ENCODE peak calls at places on chromosomes 5 and 9, in six cellular contexts. Z is HepG2, R is K562, Q is GM12891, P is GM12878, L is H1. X is an unnamed sample.

GRCh38 chr5:55600086-55600485 is 65.3 kb upstream of the PLPP1 start:
- DNase-seq in Z (no peak), R (no peak), Q (no peak), P (no peak), L (no peak), X (no peak)

GRCh38 chr5:159630545-159630944 is 285.7 kb upstream of the ADRA1B start:
- DNase-seq in Z (no peak), R (no peak), Q (no peak), P (no peak), L (no peak), X (no peak)

GRCh38 chr5:61304611-61305369 is 27.3 kb upstream of the ZSWIM6 start:
- DNase-seq in Z (peak), R (no peak), Q (no peak), P (no peak), L (no peak), X (no peak)

GRCh38 chr5:94613583-94613982 is 4.8 kb downstream of the KIAA0825 start:
- DNase-seq in Z (peak), R (peak), Q (no peak), P (no peak), L (no peak), X (no peak)

GRCh38 chr5:10111575-10111974 is 138.1 kb downstream of the ATPSCKMT start:
- DNase-seq in Z (peak), R (peak), Q (peak), P (no peak), L (peak), X (no peak)

GRCh38 chr5:132823481-132824050 is 6.9 kb downstream of the SHROOM1 start:
- DNase-seq in Z (no peak), R (no peak), Q (no peak), P (no peak), L (no peak), X (no peak)

GRCh38 chr5:180606215-180606785 is 15.0 kb upstream of the SCGB3A1 start:
- DNase-seq in Z (no peak), R (no peak), Q (no peak), P (no peak), L (no peak), X (no peak)

GRCh38 chr5:41435276-41435675 is 75.1 kb downstream of the PLCXD3 start:
- DNase-seq in Z (no peak), R (no peak), Q (no peak), P (no peak), L (no peak), X (no peak)

GRCh38 chr9:107193251-107193650 is 89.8 kb upstream of the RAD23B start:
- DNase-seq in Z (no peak), R (no peak), Q (no peak), P (no peak), L (no peak), X (no peak)

GRCh38 chr5:90169078-90169477 is 240.5 kb downstream of the CETN3 start:
- DNase-seq in Z (no peak), R (no peak), Q (no peak), P (no peak), L (no peak), X (no peak)

GRCh38 chr9:27749838-27750237 is 176.6 kb upstream of the C9orf72 start:
- DNase-seq in Z (no peak), R (no peak), Q (no peak), P (no peak), L (peak), X (no peak)

GRCh38 chr9:133848471-133848870 is 110.3 kb upstream of the SARDH start:
- DNase-seq in Z (no peak), R (no peak), Q (no peak), P (no peak), L (no peak), X (no peak)

GRCh38 chr9:13033959-13034695 is 245.4 kb downstream of the MPDZ start:
- DNase-seq in Z (peak), R (peak), Q (peak), P (no peak), L (peak), X (no peak)

GRCh38 chr5:40755093-40755406 is 711 bp downstream of the TTC33 start:
- DNase-seq in Z (peak), R (peak), Q (peak), P (peak), L (no peak), X (peak)

GRCh38 chr5:95617057-95617456 is 2.8 kb upstream of the GPR150 start:
- DNase-seq in Z (no peak), R (no peak), Q (no peak), P (peak), L (no peak), X (no peak)

GRCh38 chr9:14170392-14170931 is 143.5 kb downstream of the NFIB start:
- DNase-seq in Z (no peak), R (no peak), Q (no peak), P (no peak), L (no peak), X (no peak)

GRCh38 chr5:179405054-179405416 is 59.8 kb upstream of the ADAMTS2 start:
- DNase-seq in Z (no peak), R (no peak), Q (no peak), P (no peak), L (peak), X (no peak)

GRCh38 chr5:141342773-141343172 is 856 bp upstream of the PCDHGA3 start:
- DNase-seq in Z (no peak), R (no peak), Q (no peak), P (no peak), L (no peak), X (no peak)

GRCh38 chr9:123382659-123383511 is 26.9 kb downstream of the CRB2 start:
- DNase-seq in Z (no peak), R (no peak), Q (no peak), P (no peak), L (no peak), X (no peak)

GRCh38 chr5:113035096-113035495 is 58.5 kb downstream of the DCP2 start:
- DNase-seq in Z (no peak), R (no peak), Q (no peak), P (no peak), L (no peak), X (no peak)

GRCh38 chr5:86884608-86885007 is 266.9 kb downstream of the COX7C start:
- DNase-seq in Z (no peak), R (no peak), Q (no peak), P (no peak), L (no peak), X (no peak)

GRCh38 chr5:157961828-157962390 is 103.0 kb upstream of the CLINT1 start:
- DNase-seq in Z (no peak), R (no peak), Q (no peak), P (no peak), L (no peak), X (no peak)

GRCh38 chr5:142783601-142784291 is 13.6 kb downstream of the ARHGAP26 start:
- DNase-seq in Z (no peak), R (no peak), Q (no peak), P (peak), L (no peak), X (no peak)

GRCh38 chr5:57175586-57175985 is 1.7 kb downstream of the GPBP1 start:
- DNase-seq in Z (no peak), R (peak), Q (no peak), P (no peak), L (no peak), X (no peak)

GRCh38 chr5:111948517-111948916 is 191.5 kb upstream of the NREP start:
- DNase-seq in Z (no peak), R (no peak), Q (no peak), P (no peak), L (no peak), X (no peak)
- TF ChIP-seq POLR2A in Z (no peak), R (no peak), Q (no peak), P (no peak), L (no peak), X (no peak)

GRCh38 chr5:155049569-155050383 is 36.2 kb downstream of the KIF4B start:
- DNase-seq in Z (peak), R (peak), Q (no peak), P (no peak), L (peak), X (no peak)

GRCh38 chr5:155053482-155053881 is 39.9 kb downstream of the KIF4B start:
- DNase-seq in Z (no peak), R (no peak), Q (no peak), P (no peak), L (peak), X (no peak)

GRCh38 chr5:155052532-155052931 is 39.0 kb downstream of the KIF4B start:
- DNase-seq in Z (no peak), R (no peak), Q (no peak), P (no peak), L (peak), X (no peak)

GRCh38 chr5:155047818-155048217 is 34.3 kb downstream of the KIF4B start:
- DNase-seq in Z (no peak), R (no peak), Q (no peak), P (no peak), L (peak), X (no peak)

GRCh38 chr5:155050384-155051019 is 36.9 kb downstream of the KIF4B start:
- DNase-seq in Z (no peak), R (no peak), Q (no peak), P (no peak), L (peak), X (no peak)
- TF ChIP-seq POLR2AphosphoS5 in Z (no peak), R (no peak), Q (no peak), P (no peak), L (no peak), X (no peak)

GRCh38 chr5:123174916-123175481 is 86.0 kb downstream of the PRDM6 start:
- DNase-seq in Z (no peak), R (no peak), Q (no peak), P (no peak), L (no peak), X (no peak)

GRCh38 chr5:123176224-123176937 is 87.3 kb downstream of the PRDM6 start:
- DNase-seq in Z (no peak), R (no peak), Q (no peak), P (no peak), L (no peak), X (no peak)

DNA sequence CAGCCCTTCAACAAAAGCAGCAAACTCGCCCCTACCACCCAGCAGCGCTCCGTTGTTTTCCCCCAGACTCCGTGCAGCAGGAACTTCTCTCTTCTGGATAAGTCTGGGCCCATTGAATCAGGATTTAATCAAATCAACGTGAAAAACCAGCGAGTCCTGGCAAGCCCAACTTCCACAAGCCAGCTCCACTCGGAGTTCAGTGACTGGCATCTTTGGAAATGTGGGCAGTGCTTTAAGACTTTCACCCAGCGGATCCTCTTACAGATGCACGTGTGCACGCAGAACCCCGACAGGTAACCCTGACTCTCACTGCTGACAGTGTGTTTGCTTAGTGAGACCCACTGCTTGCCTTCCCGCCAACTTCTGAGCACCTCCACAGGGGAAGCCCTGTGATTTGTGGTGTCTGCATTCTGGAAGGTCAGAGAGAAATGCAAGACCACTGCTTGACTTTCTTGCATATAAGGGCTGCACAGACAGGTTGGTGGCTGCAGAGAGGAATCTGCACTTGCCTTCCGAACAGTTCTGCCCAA is 81.8 kb downstream of the PRDM6 start:
- DNase-seq in Z (no peak), R (no peak), Q (no peak), P (no peak), L (no peak), X (no peak)
- TF ChIP-seq TAF1 in Z (no peak), R (no peak), Q (no peak), P (no peak), L (no peak), X (no peak)

GRCh38 chr9:113526231-113526746 is 62.8 kb downstream of the RGS3 start:
- DNase-seq in Z (no peak), R (no peak), Q (no peak), P (no peak), L (no peak), X (no peak)

GRCh38 chr9:113529336-113530009 is 65.9 kb downstream of the RGS3 start:
- DNase-seq in Z (no peak), R (no peak), Q (no peak), P (no peak), L (no peak), X (no peak)

GRCh38 chr9:113526841-113527240 is 63.3 kb downstream of the RGS3 start:
- DNase-seq in Z (no peak), R (no peak), Q (no peak), P (no peak), L (no peak), X (no peak)

GRCh38 chr9:113528811-113529210 is 65.3 kb downstream of the RGS3 start:
- DNase-seq in Z (no peak), R (no peak), Q (no peak), P (no peak), L (no peak), X (no peak)

GRCh38 chr9:113528088-113528487 is 64.6 kb downstream of the RGS3 start:
- DNase-seq in Z (no peak), R (no peak), Q (no peak), P (no peak), L (no peak), X (no peak)
- TF ChIP-seq POLR2A in Z (no peak), R (no peak), Q (no peak), P (no peak), L (no peak), X (no peak)

GRCh38 chr5:50856720-50857119 is 190.3 kb downstream of the PARP8 start:
- DNase-seq in Z (no peak), R (no peak), Q (no peak), P (peak), L (no peak), X (no peak)
- TF ChIP-seq POLR2AphosphoS5 in Z (no peak), R (no peak), Q (no peak), P (no peak), L (no peak), X (no peak)

GRCh38 chr5:108869066-108869465 is 121.4 kb downstream of the FER start:
- DNase-seq in Z (no peak), R (no peak), Q (no peak), P (no peak), L (no peak), X (no peak)
- TF ChIP-seq TAF1 in Z (no peak), R (no peak), Q (no peak), P (no peak), L (no peak), X (no peak)

GRCh38 chr9:125654121-125654520 is 52.9 kb downstream of the MAPKAP1 start:
- DNase-seq in Z (no peak), R (no peak), Q (no peak), P (no peak), L (no peak), X (no peak)
- TF ChIP-seq POLR2A in Z (no peak), R (no peak), Q (no peak), P (no peak), L (no peak), X (no peak)

DNA sequence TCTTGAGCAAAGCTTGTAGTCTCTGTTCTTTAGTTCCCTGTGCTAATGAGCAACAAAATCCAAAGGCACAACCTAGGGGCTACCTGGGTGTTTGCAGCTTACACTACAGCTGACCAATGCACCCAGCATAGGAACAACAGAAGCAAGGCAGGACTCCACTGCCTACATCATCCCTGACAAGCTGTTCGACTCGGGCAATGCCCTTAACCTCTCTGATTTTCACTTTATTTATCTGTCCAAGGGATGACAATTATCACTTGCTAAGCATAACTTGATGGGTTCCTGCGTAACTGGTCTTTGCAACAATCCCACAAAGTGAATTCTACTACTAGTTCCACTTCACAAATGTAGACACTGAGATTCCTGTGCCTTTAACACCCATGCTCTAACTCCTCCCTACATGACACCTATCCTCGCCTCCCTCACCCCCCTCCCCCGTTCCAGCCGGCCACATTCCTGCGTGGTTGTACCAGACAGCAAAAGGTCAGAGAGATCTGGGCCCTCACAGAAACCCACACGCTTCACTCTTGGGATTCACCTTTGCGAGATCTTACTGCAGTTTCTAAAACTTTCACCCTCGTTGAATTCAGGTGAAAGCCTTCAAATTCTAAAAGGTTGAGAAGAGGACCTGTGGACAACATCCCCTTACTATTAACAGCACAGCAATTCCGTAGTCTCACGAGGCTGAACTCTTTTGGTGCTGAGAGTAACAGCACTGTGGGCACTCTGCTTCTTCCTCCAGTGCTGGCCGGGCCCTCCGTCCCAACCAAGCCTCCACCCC is 995 bp downstream of the IPPK start:
- DNase-seq in Z (peak), R (peak), Q (no peak), P (no peak), L (no peak), X (no peak)
- TF ChIP-seq POLR2AphosphoS5 in Z (peak), R (peak), Q (no peak), P (peak), L (no peak), X (no peak)

X was measured in GM12892.